ENCODE peak calls at places on chromosomes 1 and 21, in eight cellular contexts. Y is cardiac muscle cell, V is testis, Q is A549, F is upper lobe of right lung, P is OCI-LY7, W is thoracic aorta, R is endodermal cell. B is an unnamed sample. For H3K9me3, the result is how much of the 10 kb centered on the place peaks cover.

GRCh38 chr21:46211786-46212720 is 16.5 kb downstream of the LSS start:
- DNase-seq in Y (no peak), V (no peak), Q (no peak), F (no peak), P (no peak), W (no peak), R (peak), B (no peak)

GRCh38 chr1:1119272-1119890 is 3.5 kb upstream of the C1orf159 start:
- DNase-seq in Y (no peak), V (no peak), Q (no peak), F (peak), P (no peak), W (no peak), R (no peak), B (no peak)

GRCh38 chr1:248807067-248807737 is 18.5 kb downstream of the SH3BP5L start:
- DNase-seq in Y (peak), V (peak), Q (peak), F (peak), P (peak), W (no peak), R (peak), B (no peak)

GRCh38 chr1:23539698-23540266 is 8.7 kb upstream of the E2F2 start:
- DNase-seq in Y (peak), V (peak), Q (peak), F (peak), P (peak), W (peak), R (peak), B (peak)

GRCh38 chr1:159098596-159098995 is 22.0 kb upstream of the AIM2 start:
- DNase-seq in Y (no peak), V (no peak), Q (no peak), F (no peak), P (no peak), W (no peak), R (no peak), B (no peak)

GRCh38 chr1:119954476-119955422 is 58.4 kb upstream of the ADAM30 start:
- DNase-seq in Y (no peak), V (peak), Q (no peak), F (no peak), P (no peak), W (no peak), R (no peak), B (no peak)

GRCh38 chr1:234750922-234751595 is 141.1 kb upstream of the IRF2BP2 start:
- DNase-seq in Y (no peak), V (peak), Q (no peak), F (no peak), P (no peak), W (no peak), R (no peak), B (no peak)

GRCh38 chr1:245718951-245719350 is 564.2 kb downstream of the KIF26B start:
- DNase-seq in Y (no peak), V (no peak), Q (no peak), F (no peak), P (no peak), W (no peak), R (no peak), B (no peak)

GRCh38 chr1:8016244-8017241 is 9.6 kb downstream of the ERRFI1 start:
- DNase-seq in Y (peak), V (no peak), Q (no peak), F (no peak), P (no peak), W (no peak), R (no peak), B (no peak)

GRCh38 chr1:202046227-202046626 is 35.8 kb downstream of the ELF3 start:
- DNase-seq in Y (no peak), V (no peak), Q (no peak), F (peak), P (no peak), W (no peak), R (no peak), B (no peak)

GRCh38 chr1:43764581-43764980 is 57.2 kb downstream of the ST3GAL3 start:
- DNase-seq in Y (no peak), V (no peak), Q (no peak), F (no peak), P (no peak), W (no peak), R (peak), B (no peak)

GRCh38 chr1:211541715-211542477 is 37.1 kb downstream of the SLC30A1 start:
- DNase-seq in Y (peak), V (peak), Q (no peak), F (no peak), P (no peak), W (no peak), R (no peak), B (no peak)

GRCh38 chr1:81369814-81370213 is 430.9 kb upstream of the ADGRL2 start:
- DNase-seq in Y (no peak), V (no peak), Q (no peak), F (no peak), P (no peak), W (no peak), R (no peak), B (no peak)

GRCh38 chr1:38352869-38353268 is 306.3 kb upstream of the POU3F1 start:
- DNase-seq in Y (no peak), V (no peak), Q (no peak), F (no peak), P (no peak), W (no peak), R (peak), B (no peak)

GRCh38 chr1:48493970-48494769 is 22.2 kb upstream of the SPATA6 start:
- DNase-seq in Y (peak), V (peak), Q (no peak), F (no peak), P (no peak), W (no peak), R (peak), B (no peak)

GRCh38 chr1:11938722-11939526 is 4.4 kb downstream of the PLOD1 start:
- DNase-seq in Y (peak), V (peak), Q (no peak), F (no peak), P (no peak), W (no peak), R (no peak), B (no peak)
- H3K27ac ChIP-seq in Y (peak), V (peak), Q (peak), F (no peak), P (no peak), W (no peak), R (no peak), B (peak)

GRCh38 chr1:4062560-4062959 is 162.5 kb upstream of the C1orf174 start:
- DNase-seq in Y (no peak), V (no peak), Q (no peak), F (no peak), P (no peak), W (no peak), R (no peak), B (no peak)

GRCh38 chr1:4062041-4062440 is 162.0 kb upstream of the C1orf174 start:
- DNase-seq in Y (no peak), V (peak), Q (no peak), F (no peak), P (no peak), W (no peak), R (peak), B (no peak)

GRCh38 chr1:4063516-4063915 is 163.4 kb upstream of the C1orf174 start:
- DNase-seq in Y (no peak), V (no peak), Q (no peak), F (peak), P (no peak), W (no peak), R (no peak), B (no peak)

GRCh38 chr1:4062992-4063391 is 162.9 kb upstream of the C1orf174 start:
- DNase-seq in Y (no peak), V (no peak), Q (no peak), F (no peak), P (no peak), W (no peak), R (no peak), B (no peak)

GRCh38 chr1:4064150-4064889 is 164.2 kb upstream of the C1orf174 start:
- DNase-seq in Y (no peak), V (no peak), Q (no peak), F (no peak), P (no peak), W (no peak), R (no peak), B (no peak)
- H3K9me3 ChIP-seq in Y (under half), V (under half), Q (under half), F (under half), P (under half), W (under half), R (under half), B (under half)

DNA sequence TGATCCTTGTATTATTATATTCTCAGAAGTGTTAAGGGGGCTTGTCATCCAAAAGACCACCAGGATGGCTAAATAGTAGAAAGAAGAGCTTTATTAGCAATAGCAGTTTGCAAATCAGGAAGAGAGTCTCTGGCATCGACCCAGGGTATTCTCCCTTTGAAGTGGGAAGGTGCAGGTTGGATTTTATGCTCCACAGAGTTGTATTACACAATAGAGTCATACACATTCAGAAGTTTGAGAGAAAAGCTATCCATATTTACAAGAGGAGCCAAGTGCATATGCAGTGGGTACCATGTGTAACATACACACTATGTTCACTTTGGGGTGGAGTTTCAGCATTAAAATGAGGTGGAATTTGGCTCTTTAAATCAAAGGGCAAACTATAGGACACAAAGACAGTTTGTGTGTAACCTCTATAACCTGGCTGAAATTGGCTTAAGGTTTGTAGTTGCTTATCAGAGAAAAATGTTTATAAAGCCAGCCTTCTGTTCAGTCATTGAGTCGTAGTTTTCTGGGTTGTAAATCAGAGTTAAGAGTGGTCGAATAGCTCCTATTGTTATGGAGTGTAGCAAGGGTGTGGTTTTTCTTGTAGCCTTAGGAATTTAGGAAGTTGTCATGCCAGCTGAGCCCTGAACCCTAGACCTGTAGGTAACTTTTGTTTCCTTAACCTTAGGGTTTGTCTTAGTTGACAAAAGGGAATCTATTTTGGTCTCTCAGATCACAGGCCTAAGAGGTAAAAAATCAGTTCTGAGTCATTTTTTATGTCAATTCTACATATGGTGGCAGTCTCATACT is 125.3 kb downstream of the DNM3 start:
- DNase-seq in Y (no peak), V (no peak), Q (no peak), F (no peak), P (no peak), W (no peak), R (no peak), B (no peak)
- H3K27ac ChIP-seq in Y (no peak), V (no peak), Q (no peak), F (no peak), P (no peak), W (no peak), R (no peak), B (no peak)

GRCh38 chr1:228240411-228241240 is 32.8 kb downstream of the OBSCN start:
- DNase-seq in Y (no peak), V (no peak), Q (no peak), F (no peak), P (no peak), W (no peak), R (peak), B (no peak)

GRCh38 chr1:228245111-228245510 is 37.3 kb downstream of the OBSCN start:
- DNase-seq in Y (no peak), V (no peak), Q (no peak), F (no peak), P (no peak), W (no peak), R (no peak), B (no peak)

GRCh38 chr1:228241259-228241658 is 33.4 kb downstream of the OBSCN start:
- DNase-seq in Y (no peak), V (no peak), Q (no peak), F (no peak), P (no peak), W (no peak), R (peak), B (no peak)

GRCh38 chr1:228243093-228243492 is 35.2 kb downstream of the OBSCN start:
- DNase-seq in Y (no peak), V (no peak), Q (no peak), F (no peak), P (no peak), W (no peak), R (peak), B (no peak)

DNA sequence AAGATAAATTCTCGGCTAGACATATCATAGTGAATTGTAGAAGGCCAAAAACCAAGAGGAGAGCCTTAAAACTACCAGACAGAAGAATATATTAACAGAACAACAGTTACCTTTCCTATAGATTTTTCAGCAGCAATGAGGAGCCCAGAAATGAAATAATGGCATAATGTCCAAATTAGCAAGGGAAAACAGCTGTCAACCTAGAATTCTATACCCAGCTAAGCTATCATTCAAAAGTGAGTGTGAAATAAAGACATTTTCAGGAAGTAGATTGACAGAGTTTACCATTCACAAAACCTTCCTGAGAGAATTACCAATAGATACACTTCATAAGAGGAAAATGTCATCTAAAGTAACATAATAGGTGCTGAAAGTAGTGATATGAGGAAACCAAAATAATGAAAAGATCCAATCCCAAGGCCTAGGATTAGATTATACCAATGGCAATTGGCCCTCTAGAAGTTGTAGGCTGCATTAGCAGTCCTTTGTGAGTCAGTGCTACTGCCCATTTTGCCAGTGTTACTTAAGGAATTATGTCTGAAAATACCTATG is 34.5 kb downstream of the OBSCN start:
- DNase-seq in Y (no peak), V (no peak), Q (no peak), F (no peak), P (peak), W (no peak), R (no peak), B (no peak)
- H3K9me3 ChIP-seq in Y (under half), V (under half), Q (half or more), F (under half), P (half or more), W (under half), R (half or more), B (under half)

GRCh38 chr1:221962385-221962784 is 220.5 kb upstream of the DUSP10 start:
- DNase-seq in Y (no peak), V (no peak), Q (no peak), F (no peak), P (no peak), W (no peak), R (no peak), B (no peak)

GRCh38 chr1:221961532-221962292 is 219.8 kb upstream of the DUSP10 start:
- DNase-seq in Y (peak), V (peak), Q (no peak), F (no peak), P (no peak), W (no peak), R (no peak), B (no peak)

GRCh38 chr1:221963742-221964141 is 221.9 kb upstream of the DUSP10 start:
- DNase-seq in Y (no peak), V (no peak), Q (no peak), F (no peak), P (no peak), W (no peak), R (no peak), B (no peak)

GRCh38 chr1:221965252-221965651 is 223.4 kb upstream of the DUSP10 start:
- DNase-seq in Y (no peak), V (no peak), Q (no peak), F (no peak), P (no peak), W (no peak), R (no peak), B (no peak)
- H3K27ac ChIP-seq in Y (no peak), V (no peak), Q (peak), F (no peak), P (no peak), W (no peak), R (peak), B (no peak)

B was measured in esophagus squamous epithelium.